ENCODE peak calls at places on chromosomes 3 and 15, in nine cellular contexts. F, O, I, W, N, A, E, J and Z are unnamed samples.

GRCh38 chr3:27216955-27217552 is 152.1 kb downstream of the NEK10 start:
- DNase-seq in F (no peak), O (no peak), I (no peak), W (no peak), N (no peak), A (peak; percentile 59), E (peak; percentile 3), J (no peak), Z (peak; percentile 31)

GRCh38 chr15:97502038-97502437 is 458.5 kb upstream of the ARRDC4 start:
- DNase-seq in F (no peak), O (no peak), I (no peak), W (no peak), N (no peak), A (peak; percentile 39), E (peak; percentile 27), J (no peak), Z (no peak)

GRCh38 chr15:50463423-50464358 is 39.5 kb downstream of the USP8 start:
- DNase-seq in F (no peak), O (no peak), I (no peak), W (no peak), N (no peak), A (peak; percentile 21), E (peak; percentile 88), J (no peak), Z (no peak)

GRCh38 chr15:51405646-51406194 is 64.3 kb downstream of the GLDN start:
- DNase-seq in F (no peak), O (no peak), I (no peak), W (no peak), N (no peak), A (peak; percentile 10), E (no peak), J (no peak), Z (no peak)

GRCh38 chr3:94070341-94070911 is 7.6 kb downstream of the NSUN3 start:
- DNase-seq in F (no peak), O (peak; percentile 46), I (no peak), W (no peak), N (no peak), A (no peak), E (no peak), J (no peak), Z (no peak)

GRCh38 chr3:130609166-130609574 is 92.2 kb downstream of the COL6A6 start:
- DNase-seq in F (peak; percentile 16), O (no peak), I (peak; percentile 78), W (peak; percentile 25), N (no peak), A (peak; percentile 20), E (no peak), J (peak; percentile 48), Z (no peak)

GRCh38 chr3:112047264-112047663 is 12.7 kb downstream of the TMPRSS7 start:
- DNase-seq in F (no peak), O (no peak), I (no peak), W (no peak), N (no peak), A (no peak), E (no peak), J (no peak), Z (no peak)

GRCh38 chr3:128072454-128073184 is 20.4 kb downstream of the SEC61A1 start:
- DNase-seq in F (no peak), O (no peak), I (no peak), W (no peak), N (no peak), A (no peak), E (no peak), J (no peak), Z (no peak)

GRCh38 chr15:65805019-65805738 is 13.1 kb upstream of the DENND4A start:
- DNase-seq in F (no peak), O (no peak), I (no peak), W (no peak), N (no peak), A (no peak), E (peak; percentile 51), J (no peak), Z (no peak)

GRCh38 chr3:82293435-82293834 is 532.0 kb upstream of the GBE1 start:
- DNase-seq in F (no peak), O (no peak), I (no peak), W (no peak), N (no peak), A (no peak), E (no peak), J (no peak), Z (no peak)

GRCh38 chr15:64095795-64096485 is at the start of gene SNX1:
- DNase-seq in F (peak; percentile 94), O (peak; percentile 96), I (peak; percentile 96), W (peak; percentile 97), N (peak; percentile 95), A (peak; percentile 95), E (peak; percentile 96), J (peak; percentile 96), Z (peak; percentile 55)
- TF ChIP-seq CTCF in F (peak; percentile 33), O (no peak), I (peak; percentile 48), W (no peak), N (no peak), A (no peak), E (no peak), J (no peak), Z (no peak)

DNA sequence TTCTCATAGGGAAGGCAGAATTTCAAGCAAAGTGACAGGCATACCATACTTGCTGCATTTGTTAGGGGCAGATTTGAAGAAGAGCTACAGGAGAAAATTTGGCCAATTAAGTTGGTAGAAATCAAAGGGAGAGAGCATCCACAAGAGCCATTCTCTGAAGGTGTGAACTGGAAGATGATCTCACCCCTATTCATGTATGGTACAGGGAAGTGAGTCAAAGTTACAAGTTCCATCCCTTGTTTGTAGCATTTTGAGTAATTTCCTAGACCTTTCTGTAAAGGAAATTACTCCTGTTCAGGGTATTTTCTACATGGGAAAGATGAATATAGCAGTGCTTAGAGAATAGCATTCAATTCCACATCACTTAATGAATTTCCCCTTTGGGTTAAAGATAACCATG is 28.4 kb downstream of the TTC14 start:
- DNase-seq in F (no peak), O (no peak), I (no peak), W (no peak), N (no peak), A (no peak), E (no peak), J (no peak), Z (no peak)
- H3K4me3 ChIP-seq in F (no peak overlapping the region), O (no peak overlapping the region), I (no peak overlapping the region), W (no peak overlapping the region), N (no peak overlapping the region), A (no peak overlapping the region), E (no peak overlapping the region), J (no peak overlapping the region), Z (no peak overlapping the region)

DNA sequence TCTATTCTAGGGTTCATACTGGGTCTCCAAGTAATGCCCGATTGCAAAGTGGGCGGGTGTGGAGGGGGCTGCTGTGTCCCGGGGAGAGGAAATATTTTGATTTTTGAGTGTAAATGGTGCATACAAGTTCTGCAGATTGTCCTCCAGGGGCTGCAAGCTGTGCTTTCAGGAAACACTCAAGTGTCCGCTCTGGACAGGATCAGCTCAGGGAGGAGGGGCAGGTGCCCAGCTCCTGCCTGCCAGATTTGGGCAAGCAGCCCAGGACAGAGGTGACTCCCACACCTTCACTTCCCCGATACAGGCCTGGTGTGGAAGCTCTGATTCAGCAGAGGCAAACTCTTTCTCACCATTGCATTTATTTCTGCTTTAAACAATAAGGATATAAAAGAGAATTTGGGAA is 142.7 kb downstream of the ALDH1A2 start:
- DNase-seq in F (peak; percentile 83), O (no peak), I (peak; percentile 72), W (no peak), N (no peak), A (no peak), E (no peak), J (peak; percentile 78), Z (no peak)
- TF ChIP-seq CTCF in F (no peak), O (no peak), I (no peak), W (no peak), N (no peak), A (no peak), E (no peak), J (peak; percentile 24), Z (no peak)

GRCh38 chr15:89679221-89679620 is at the start of gene PLIN1:
- DNase-seq in F (no peak), O (no peak), I (no peak), W (no peak), N (no peak), A (no peak), E (no peak), J (no peak), Z (no peak)
- H3K4me3 ChIP-seq in F (no peak within 1 kb of the TSS), O (no peak within 1 kb of the TSS), I (no peak within 1 kb of the TSS), W (no peak within 1 kb of the TSS), N (no peak within 1 kb of the TSS), A (no peak within 1 kb of the TSS), E (no peak within 1 kb of the TSS), J (no peak within 1 kb of the TSS), Z (no peak within 1 kb of the TSS)

DNA sequence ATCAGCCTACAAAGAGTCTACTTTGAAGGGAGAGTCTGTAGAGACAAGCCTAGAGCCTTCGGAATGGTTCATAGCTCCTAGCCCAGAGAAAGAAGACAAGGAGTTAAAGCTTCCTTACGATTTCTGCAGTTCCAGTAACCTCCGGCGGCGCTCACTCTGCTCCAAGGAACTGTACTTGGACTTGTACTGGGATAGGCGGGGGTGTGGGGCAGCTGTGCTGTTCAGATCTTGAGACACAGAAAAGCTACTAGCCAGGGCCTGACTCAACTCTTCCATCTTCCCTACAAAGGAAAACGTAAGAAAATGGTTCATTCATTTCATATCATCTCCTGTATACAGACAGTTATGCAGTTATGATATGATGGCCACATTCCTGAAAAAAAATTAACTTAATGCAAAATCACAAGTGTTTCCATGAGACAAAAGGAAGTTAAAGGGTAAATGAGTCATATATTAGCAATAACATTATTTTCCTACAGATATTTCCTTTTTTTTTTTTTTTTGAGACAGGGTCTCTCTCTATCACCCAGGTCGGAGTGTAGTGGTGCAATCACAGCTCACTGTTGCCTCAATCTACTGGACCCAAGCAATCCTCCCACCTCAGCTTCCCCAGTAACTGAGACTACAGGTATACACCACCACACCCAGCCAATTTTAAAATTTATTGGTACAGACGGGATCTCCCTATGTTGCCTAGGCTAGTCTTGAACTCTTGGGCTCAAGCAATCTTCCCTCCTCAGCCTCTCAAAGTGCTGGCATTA is 4.6 kb downstream of the SNUPN start:
- DNase-seq in F (peak; percentile 86), O (no peak), I (peak; percentile 84), W (no peak), N (no peak), A (peak; percentile 85), E (peak; percentile 94), J (peak; percentile 74), Z (peak; percentile 67)
- TF ChIP-seq CTCF in F (peak; percentile 34), O (no peak), I (peak; percentile 49), W (no peak), N (no peak), A (peak; percentile 17), E (peak; percentile 45), J (no peak), Z (peak; percentile 40)

DNA sequence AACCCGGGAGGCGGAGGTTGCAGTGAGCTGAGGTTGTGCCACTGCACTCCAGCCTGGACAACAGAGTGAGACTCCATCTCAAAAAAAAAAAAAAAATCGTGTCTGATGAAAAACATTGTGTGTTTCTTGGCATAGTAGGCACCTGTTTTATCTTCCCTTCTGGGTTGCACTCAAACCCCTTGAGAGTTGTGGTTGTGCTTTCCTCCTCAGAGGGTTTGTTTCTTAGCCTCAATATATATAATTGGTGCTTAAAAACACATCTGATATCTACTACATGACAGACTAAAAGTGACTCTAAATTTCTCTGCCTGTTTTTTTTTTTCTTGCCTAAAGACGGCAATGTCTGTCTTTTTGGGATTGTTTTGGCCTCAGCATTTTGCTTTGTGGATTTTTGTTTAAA is 7.6 kb downstream of the NR1D2 start:
- DNase-seq in F (no peak), O (no peak), I (no peak), W (no peak), N (no peak), A (no peak), E (no peak), J (no peak), Z (no peak)
- H3K4me3 ChIP-seq in F (no peak overlapping the region), O (no peak overlapping the region), I (no peak overlapping the region), W (no peak overlapping the region), N (no peak overlapping the region), A (no peak overlapping the region), E (no peak overlapping the region), J (no peak overlapping the region), Z (no peak overlapping the region)

GRCh38 chr3:58214484-58215316 is 3.9 kb upstream of the DNASE1L3 start:
- DNase-seq in F (no peak), O (peak; percentile 66), I (no peak), W (no peak), N (no peak), A (no peak), E (peak; percentile 30), J (no peak), Z (no peak)
- TF ChIP-seq CTCF in F (no peak), O (peak; percentile 48), I (no peak), W (peak; percentile 25), N (no peak), A (no peak), E (no peak), J (no peak), Z (no peak)